ENCODE peak calls at places on chromosomes 12 and 14, in five cellular contexts. One of them, this sample, is unnamed.
A peak's percentile ranks its signal among the peaks of the same experiment; 100 is the strongest.

GRCh38 chr14:50601405-50601804 is 41.5 kb downstream of the ATL1 start:
- DNase-seq in cardiac muscle cell: no peak
- DNase-seq in WERI-Rb-1: no peak
- DNase-seq in PC-3: peak; percentile 79
- DNase-seq in brain microvascular endothelial cell: no peak
- DNase-seq in this sample: no peak

GRCh38 chr14:71943695-71944018 is 11.4 kb downstream of the RGS6 start:
- DNase-seq in cardiac muscle cell: no peak
- DNase-seq in WERI-Rb-1: no peak
- DNase-seq in PC-3: no peak
- DNase-seq in brain microvascular endothelial cell: no peak
- DNase-seq in this sample: no peak

GRCh38 chr12:76183459-76184186 is 99.1 kb upstream of the NAP1L1 start:
- DNase-seq in cardiac muscle cell: no peak
- DNase-seq in WERI-Rb-1: no peak
- DNase-seq in PC-3: peak; percentile 99
- DNase-seq in brain microvascular endothelial cell: peak; percentile 100
- DNase-seq in this sample: peak; percentile 84

GRCh38 chr12:127280393-127281275 is 986.3 kb upstream of the TMEM132C start:
- DNase-seq in cardiac muscle cell: peak; percentile 81
- DNase-seq in WERI-Rb-1: peak; percentile 72
- DNase-seq in PC-3: no peak
- DNase-seq in brain microvascular endothelial cell: no peak
- DNase-seq in this sample: no peak

GRCh38 chr12:101832030-101832429 is 1.3 kb upstream of the GNPTAB start:
- DNase-seq in cardiac muscle cell: no peak
- DNase-seq in WERI-Rb-1: no peak
- DNase-seq in PC-3: peak; percentile 33
- DNase-seq in brain microvascular endothelial cell: no peak
- DNase-seq in this sample: no peak

GRCh38 chr14:60102389-60102788 is 10.7 kb downstream of the PCNX4 start:
- DNase-seq in cardiac muscle cell: no peak
- DNase-seq in WERI-Rb-1: no peak
- DNase-seq in PC-3: peak; percentile 73
- DNase-seq in brain microvascular endothelial cell: peak; percentile 61
- DNase-seq in this sample: peak; percentile 67

GRCh38 chr12:17214910-17215309 is 608.9 kb upstream of the LMO3 start:
- DNase-seq in cardiac muscle cell: no peak
- DNase-seq in WERI-Rb-1: no peak
- DNase-seq in PC-3: no peak
- DNase-seq in brain microvascular endothelial cell: no peak
- DNase-seq in this sample: no peak

GRCh38 chr12:118311666-118312065 is 61.0 kb downstream of the TAOK3 start:
- DNase-seq in cardiac muscle cell: no peak
- DNase-seq in WERI-Rb-1: no peak
- DNase-seq in PC-3: no peak
- DNase-seq in brain microvascular endothelial cell: no peak
- DNase-seq in this sample: no peak

GRCh38 chr12:80101126-80101525 is 1.8 kb downstream of the OTOGL start:
- DNase-seq in cardiac muscle cell: no peak
- DNase-seq in WERI-Rb-1: no peak
- DNase-seq in PC-3: peak; percentile 21
- DNase-seq in brain microvascular endothelial cell: no peak
- DNase-seq in this sample: no peak

GRCh38 chr14:104515811-104516780 is 63.5 kb upstream of the C14orf180 start:
- DNase-seq in cardiac muscle cell: no peak
- DNase-seq in WERI-Rb-1: no peak
- DNase-seq in PC-3: no peak
- DNase-seq in brain microvascular endothelial cell: no peak
- DNase-seq in this sample: no peak

GRCh38 chr12:122891661-122892525 is 4.0 kb downstream of the VPS37B start:
- DNase-seq in cardiac muscle cell: peak; percentile 85
- DNase-seq in WERI-Rb-1: no peak
- DNase-seq in PC-3: peak; percentile 88
- DNase-seq in brain microvascular endothelial cell: peak; percentile 44
- DNase-seq in this sample: no peak

GRCh38 chr12:91178139-91178561 is 4.5 kb downstream of the DCN start:
- DNase-seq in cardiac muscle cell: peak; percentile 18
- DNase-seq in WERI-Rb-1: no peak
- DNase-seq in PC-3: peak; percentile 44
- DNase-seq in brain microvascular endothelial cell: no peak
- DNase-seq in this sample: peak; percentile 31

GRCh38 chr14:102732924-102733323 is 44.3 kb upstream of the TRAF3 start:
- DNase-seq in cardiac muscle cell: no peak
- DNase-seq in WERI-Rb-1: no peak
- DNase-seq in PC-3: no peak
- DNase-seq in brain microvascular endothelial cell: no peak
- DNase-seq in this sample: no peak

GRCh38 chr14:64566651-64567122 is 16.9 kb downstream of the PPP1R36 start:
- DNase-seq in cardiac muscle cell: peak; percentile 29
- DNase-seq in WERI-Rb-1: no peak
- DNase-seq in PC-3: no peak
- DNase-seq in brain microvascular endothelial cell: no peak
- DNase-seq in this sample: no peak

GRCh38 chr12:6782903-6783571 is 6.3 kb upstream of the CD4 start:
- DNase-seq in cardiac muscle cell: peak; percentile 23
- DNase-seq in WERI-Rb-1: no peak
- DNase-seq in PC-3: no peak
- DNase-seq in brain microvascular endothelial cell: no peak
- DNase-seq in this sample: no peak

GRCh38 chr12:89960607-89961394 is 252.2 kb upstream of the ATP2B1 start:
- DNase-seq in cardiac muscle cell: no peak
- DNase-seq in WERI-Rb-1: no peak
- DNase-seq in PC-3: peak; percentile 89
- DNase-seq in brain microvascular endothelial cell: peak; percentile 31
- DNase-seq in this sample: no peak

GRCh38 chr12:46209914-46210834 is 58.7 kb downstream of the SLC38A1 start:
- DNase-seq in cardiac muscle cell: peak; percentile 37
- DNase-seq in WERI-Rb-1: no peak
- DNase-seq in PC-3: peak; percentile 91
- DNase-seq in brain microvascular endothelial cell: no peak
- DNase-seq in this sample: no peak

GRCh38 chr12:76455582-76456345 is 103.8 kb downstream of the OSBPL8 start:
- DNase-seq in cardiac muscle cell: peak; percentile 60
- DNase-seq in WERI-Rb-1: peak; percentile 15
- DNase-seq in PC-3: peak; percentile 95
- DNase-seq in brain microvascular endothelial cell: peak; percentile 82
- DNase-seq in this sample: peak; percentile 56

GRCh38 chr14:90759370-90760054 is 56.7 kb downstream of the TTC7B start:
- DNase-seq in cardiac muscle cell: no peak
- DNase-seq in WERI-Rb-1: no peak
- DNase-seq in PC-3: no peak
- DNase-seq in brain microvascular endothelial cell: no peak
- DNase-seq in this sample: no peak

GRCh38 chr14:74080820-74081460 is 3.3 kb downstream of the ALDH6A1 start:
- DNase-seq in cardiac muscle cell: no peak
- DNase-seq in WERI-Rb-1: no peak
- DNase-seq in PC-3: no peak
- DNase-seq in brain microvascular endothelial cell: no peak
- DNase-seq in this sample: no peak

GRCh38 chr12:113136128-113136989 is 798 bp upstream of the RASAL1 start:
- DNase-seq in cardiac muscle cell: no peak
- DNase-seq in WERI-Rb-1: no peak
- DNase-seq in PC-3: no peak
- DNase-seq in brain microvascular endothelial cell: no peak
- DNase-seq in this sample: no peak

GRCh38 chr14:104866451-104867370 is 1.6 kb downstream of the CEP170B start:
- DNase-seq in cardiac muscle cell: no peak
- DNase-seq in WERI-Rb-1: no peak
- DNase-seq in PC-3: no peak
- DNase-seq in brain microvascular endothelial cell: no peak
- DNase-seq in this sample: no peak

GRCh38 chr14:33120341-33120740 is 181.7 kb downstream of the NPAS3 start:
- DNase-seq in cardiac muscle cell: no peak
- DNase-seq in WERI-Rb-1: no peak
- DNase-seq in PC-3: peak; percentile 95
- DNase-seq in brain microvascular endothelial cell: peak; percentile 64
- DNase-seq in this sample: no peak

GRCh38 chr14:80109055-80109454 is 102.2 kb downstream of the DIO2 start:
- DNase-seq in cardiac muscle cell: no peak
- DNase-seq in WERI-Rb-1: no peak
- DNase-seq in PC-3: no peak
- DNase-seq in brain microvascular endothelial cell: no peak
- DNase-seq in this sample: no peak

GRCh38 chr14:61107148-61107641 is 126.2 kb downstream of the SLC38A6 start:
- DNase-seq in cardiac muscle cell: no peak
- DNase-seq in WERI-Rb-1: no peak
- DNase-seq in PC-3: no peak
- DNase-seq in brain microvascular endothelial cell: no peak
- DNase-seq in this sample: no peak

GRCh38 chr14:33916663-33917565 is 34.0 kb downstream of the EGLN3 start:
- DNase-seq in cardiac muscle cell: no peak
- DNase-seq in WERI-Rb-1: no peak
- DNase-seq in PC-3: peak; percentile 68
- DNase-seq in brain microvascular endothelial cell: peak; percentile 40
- DNase-seq in this sample: no peak

GRCh38 chr12:100141666-100141997 is 1.0 kb downstream of the BLTP3B start:
- DNase-seq in cardiac muscle cell: no peak
- DNase-seq in WERI-Rb-1: no peak
- DNase-seq in PC-3: peak; percentile 91
- DNase-seq in brain microvascular endothelial cell: peak; percentile 79
- DNase-seq in this sample: peak; percentile 56

GRCh38 chr14:103880986-103881926 is 33.9 kb upstream of the PPP1R13B start:
- DNase-seq in cardiac muscle cell: no peak
- DNase-seq in WERI-Rb-1: no peak
- DNase-seq in PC-3: no peak
- DNase-seq in brain microvascular endothelial cell: no peak
- DNase-seq in this sample: no peak

GRCh38 chr12:96045566-96045965 is 10.2 kb upstream of the LTA4H start:
- DNase-seq in cardiac muscle cell: no peak
- DNase-seq in WERI-Rb-1: no peak
- DNase-seq in PC-3: no peak
- DNase-seq in brain microvascular endothelial cell: no peak
- DNase-seq in this sample: no peak

GRCh38 chr12:31507966-31508365 is 83.0 kb downstream of the DENND5B start:
- DNase-seq in cardiac muscle cell: no peak
- DNase-seq in WERI-Rb-1: no peak
- DNase-seq in PC-3: peak; percentile 57
- DNase-seq in brain microvascular endothelial cell: no peak
- DNase-seq in this sample: no peak

GRCh38 chr12:44225128-44225527 is 389.2 kb downstream of the TMEM117 start:
- DNase-seq in cardiac muscle cell: no peak
- DNase-seq in WERI-Rb-1: no peak
- DNase-seq in PC-3: no peak
- DNase-seq in brain microvascular endothelial cell: no peak
- DNase-seq in this sample: no peak

GRCh38 chr14:99716850-99717681 is 33.0 kb downstream of the CYP46A1 start:
- DNase-seq in cardiac muscle cell: no peak
- DNase-seq in WERI-Rb-1: no peak
- DNase-seq in PC-3: no peak
- DNase-seq in brain microvascular endothelial cell: no peak
- DNase-seq in this sample: no peak

GRCh38 chr14:105313381-105314286 is 914 bp upstream of the PACS2 start:
- DNase-seq in cardiac muscle cell: peak; percentile 63
- DNase-seq in WERI-Rb-1: no peak
- DNase-seq in PC-3: no peak
- DNase-seq in brain microvascular endothelial cell: no peak
- DNase-seq in this sample: no peak

GRCh38 chr14:100854435-100854834 is 28.5 kb downstream of the MEG3 start:
- DNase-seq in cardiac muscle cell: no peak
- DNase-seq in WERI-Rb-1: no peak
- DNase-seq in PC-3: no peak
- DNase-seq in brain microvascular endothelial cell: no peak
- DNase-seq in this sample: no peak
- TF ChIP-seq CTCF in cardiac muscle cell: no peak
- TF ChIP-seq CTCF in WERI-Rb-1: no peak
- TF ChIP-seq CTCF in PC-3: no peak
- TF ChIP-seq CTCF in brain microvascular endothelial cell: no peak
- TF ChIP-seq CTCF in this sample: no peak

GRCh38 chr12:57896437-57897201 is 44.7 kb upstream of the ATP23 start:
- DNase-seq in cardiac muscle cell: peak; percentile 60
- DNase-seq in WERI-Rb-1: peak; percentile 78
- DNase-seq in PC-3: no peak
- DNase-seq in brain microvascular endothelial cell: peak; percentile 35
- DNase-seq in this sample: no peak

GRCh38 chr12:57896139-57896436 is 45.3 kb upstream of the ATP23 start:
- DNase-seq in cardiac muscle cell: peak; percentile 8
- DNase-seq in WERI-Rb-1: peak; percentile 15
- DNase-seq in PC-3: no peak
- DNase-seq in brain microvascular endothelial cell: no peak
- DNase-seq in this sample: no peak

GRCh38 chr12:57893460-57894353 is 47.2 kb upstream of the CTDSP2 start:
- DNase-seq in cardiac muscle cell: peak; percentile 85
- DNase-seq in WERI-Rb-1: no peak
- DNase-seq in PC-3: no peak
- DNase-seq in brain microvascular endothelial cell: peak; percentile 83
- DNase-seq in this sample: peak; percentile 78

GRCh38 chr12:57894577-57895292 is 46.6 kb upstream of the ATP23 start:
- DNase-seq in cardiac muscle cell: no peak
- DNase-seq in WERI-Rb-1: peak; percentile 64
- DNase-seq in PC-3: no peak
- DNase-seq in brain microvascular endothelial cell: no peak
- DNase-seq in this sample: no peak

GRCh38 chr12:57895337-57896138 is 45.8 kb upstream of the ATP23 start:
- DNase-seq in cardiac muscle cell: no peak
- DNase-seq in WERI-Rb-1: no peak
- DNase-seq in PC-3: no peak
- DNase-seq in brain microvascular endothelial cell: no peak
- DNase-seq in this sample: no peak
- TF ChIP-seq CTCF in cardiac muscle cell: no peak
- TF ChIP-seq CTCF in WERI-Rb-1: no peak
- TF ChIP-seq CTCF in PC-3: no peak
- TF ChIP-seq CTCF in brain microvascular endothelial cell: no peak
- TF ChIP-seq CTCF in this sample: no peak

GRCh38 chr14:29222671-29223268 is 456.2 kb downstream of the FOXG1 start:
- DNase-seq in cardiac muscle cell: peak; percentile 38
- DNase-seq in WERI-Rb-1: peak; percentile 46
- DNase-seq in PC-3: peak; percentile 59
- DNase-seq in brain microvascular endothelial cell: peak; percentile 12
- DNase-seq in this sample: no peak
- TF ChIP-seq CTCF in cardiac muscle cell: peak; percentile 80
- TF ChIP-seq CTCF in WERI-Rb-1: peak; percentile 52
- TF ChIP-seq CTCF in PC-3: peak; percentile 88
- TF ChIP-seq CTCF in brain microvascular endothelial cell: peak; percentile 82
- TF ChIP-seq CTCF in this sample: peak; percentile 69

DNA sequence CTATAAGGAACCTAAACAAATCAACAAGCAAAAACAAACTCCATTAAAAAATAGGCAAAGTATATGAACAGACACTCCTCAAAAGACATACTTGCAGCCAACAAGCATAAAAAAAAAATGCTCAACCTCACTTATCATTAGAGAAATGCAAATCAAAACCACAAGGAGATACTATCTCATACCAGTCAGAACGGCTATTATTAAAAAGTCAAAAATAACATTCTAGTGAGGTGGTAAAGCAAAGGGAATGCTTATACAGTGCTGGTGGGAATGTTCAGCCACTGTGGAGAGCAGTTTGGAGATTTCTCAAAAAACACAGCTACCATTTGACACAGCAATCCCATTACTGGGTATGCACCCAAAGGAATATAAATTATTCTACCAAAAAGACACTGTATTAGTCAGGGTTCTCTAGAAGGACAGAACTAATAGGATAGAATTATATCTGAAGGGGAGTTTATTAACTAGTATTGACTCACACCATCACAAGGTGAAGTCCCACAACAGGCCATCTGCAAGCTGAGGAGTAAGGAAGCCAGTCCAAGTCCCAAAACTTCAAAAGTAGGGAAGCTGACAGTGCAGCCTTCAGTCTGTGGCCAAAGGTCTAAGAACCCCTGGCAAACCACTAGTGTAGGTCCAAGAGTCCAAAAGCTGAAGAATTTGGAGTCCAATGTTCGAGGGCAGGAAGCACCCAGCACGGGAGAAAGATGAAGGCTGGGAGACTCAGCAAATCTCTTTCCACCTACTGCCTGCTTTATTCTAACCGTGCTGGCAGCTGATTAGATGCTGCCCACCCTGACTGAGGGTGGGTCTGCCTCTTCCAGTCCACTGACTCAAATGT is 101.6 kb upstream of the KRAS start:
- DNase-seq in cardiac muscle cell: no peak
- DNase-seq in WERI-Rb-1: no peak
- DNase-seq in PC-3: no peak
- DNase-seq in brain microvascular endothelial cell: peak; percentile 41
- DNase-seq in this sample: no peak
- TF ChIP-seq CTCF in cardiac muscle cell: no peak
- TF ChIP-seq CTCF in WERI-Rb-1: no peak
- TF ChIP-seq CTCF in PC-3: no peak
- TF ChIP-seq CTCF in brain microvascular endothelial cell: no peak
- TF ChIP-seq CTCF in this sample: no peak